ENCODE peak calls at places on chromosomes 6 and 20, in eight cellular contexts. M is astrocyte of the cerebellum, Z is PC-9, U is heart right ventricle, W is psoas muscle, D is lower lobe of right lung, L is neural progenitor cell, C is mammary epithelial cell. R is an unnamed sample.

GRCh38 chr20:44079291-44079690 is 107.7 kb downstream of the JPH2 start:
- DNase-seq in M (no peak), Z (no peak), U (no peak), W (no peak), D (no peak), L (no peak), C (no peak), R (no peak)

GRCh38 chr6:48628316-48628715 is 517.3 kb upstream of the PTCHD4 start:
- DNase-seq in M (peak; percentile 22), Z (no peak), U (no peak), W (no peak), D (no peak), L (no peak), C (no peak), R (no peak)

GRCh38 chr20:37239026-37239451 is 22.6 kb downstream of the GHRH start:
- DNase-seq in M (peak; percentile 78), Z (no peak), U (no peak), W (no peak), D (no peak), L (no peak), C (no peak), R (no peak)

GRCh38 chr6:109867009-109867969 is 110.8 kb upstream of the GPR6 start:
- DNase-seq in M (no peak), Z (no peak), U (peak; percentile 13), W (no peak), D (no peak), L (no peak), C (no peak), R (no peak)

GRCh38 chr20:18052856-18053255 is 4.9 kb downstream of the OVOL2 start:
- DNase-seq in M (no peak), Z (no peak), U (no peak), W (no peak), D (no peak), L (no peak), C (peak; percentile 9), R (no peak)

GRCh38 chr6:131023834-131024504 is 39.1 kb downstream of the EPB41L2 start:
- DNase-seq in M (peak; percentile 42), Z (peak; percentile 25), U (no peak), W (no peak), D (no peak), L (no peak), C (peak; percentile 80), R (no peak)

GRCh38 chr20:37344506-37345338 is 1.2 kb upstream of the SRC start:
- DNase-seq in M (no peak), Z (peak; percentile 62), U (no peak), W (no peak), D (peak; percentile 77), L (no peak), C (peak; percentile 67), R (peak; percentile 57)

GRCh38 chr20:38201356-38201755 is 36.3 kb upstream of the TGM2 start:
- DNase-seq in M (no peak), Z (peak; percentile 59), U (no peak), W (peak; percentile 67), D (peak; percentile 62), L (no peak), C (peak; percentile 94), R (peak; percentile 72)

GRCh38 chr6:166516256-166516655 is 70.2 kb downstream of the RAMACL start:
- DNase-seq in M (no peak), Z (no peak), U (no peak), W (no peak), D (no peak), L (peak; percentile 24), C (no peak), R (no peak)

GRCh38 chr6:33298773-33299236 is at the start of gene RGL2:
- DNase-seq in M (no peak), Z (peak; percentile 61), U (peak; percentile 90), W (peak; percentile 94), D (peak; percentile 92), L (peak; percentile 60), C (no peak), R (peak; percentile 90)

GRCh38 chr6:156848533-156848932 is 71.4 kb downstream of the ARID1B start:
- DNase-seq in M (no peak), Z (no peak), U (peak; percentile 81), W (peak; percentile 86), D (no peak), L (peak; percentile 38), C (no peak), R (no peak)

GRCh38 chr6:77326711-77327110 is 136.6 kb downstream of the HTR1B start:
- DNase-seq in M (no peak), Z (no peak), U (no peak), W (no peak), D (no peak), L (no peak), C (no peak), R (no peak)

GRCh38 chr6:156256161-156256560 is 521.0 kb upstream of the ARID1B start:
- DNase-seq in M (no peak), Z (no peak), U (no peak), W (no peak), D (no peak), L (no peak), C (no peak), R (no peak)

GRCh38 chr6:139730340-139730974 is 356.0 kb upstream of the CITED2 start:
- DNase-seq in M (no peak), Z (no peak), U (no peak), W (no peak), D (no peak), L (no peak), C (peak; percentile 23), R (no peak)

GRCh38 chr6:7685276-7685675 is 40.6 kb upstream of the BMP6 start:
- DNase-seq in M (no peak), Z (no peak), U (no peak), W (no peak), D (no peak), L (no peak), C (no peak), R (no peak)

GRCh38 chr6:34654061-34654460 is 42.5 kb downstream of the ILRUN start:
- DNase-seq in M (no peak), Z (no peak), U (no peak), W (no peak), D (no peak), L (no peak), C (no peak), R (no peak)

GRCh38 chr6:63527658-63528514 is 44.4 kb upstream of the LOC128125822 start:
- DNase-seq in M (peak; percentile 98), Z (peak; percentile 77), U (no peak), W (peak; percentile 62), D (no peak), L (no peak), C (peak; percentile 97), R (no peak)

GRCh38 chr6:79609225-79609595 is 21.9 kb upstream of the SH3BGRL2 start:
- DNase-seq in M (no peak), Z (no peak), U (no peak), W (no peak), D (no peak), L (no peak), C (no peak), R (no peak)

GRCh38 chr20:17797163-17797562 is 97.4 kb downstream of the BANF2 start:
- DNase-seq in M (no peak), Z (peak; percentile 37), U (no peak), W (no peak), D (no peak), L (no peak), C (no peak), R (no peak)

GRCh38 chr6:45997875-45998506 is 17.7 kb downstream of the CLIC5 start:
- DNase-seq in M (no peak), Z (no peak), U (no peak), W (peak; percentile 69), D (no peak), L (no peak), C (no peak), R (no peak)

GRCh38 chr20:6660441-6660840 is 107.0 kb upstream of the BMP2 start:
- DNase-seq in M (no peak), Z (no peak), U (no peak), W (no peak), D (peak; percentile 56), L (no peak), C (peak; percentile 79), R (no peak)

GRCh38 chr6:21360353-21360752 is 233.2 kb upstream of the SOX4 start:
- DNase-seq in M (no peak), Z (peak; percentile 18), U (no peak), W (no peak), D (no peak), L (no peak), C (peak; percentile 42), R (no peak)

GRCh38 chr6:43175676-43176422 is 4.8 kb downstream of the SRF start:
- DNase-seq in M (no peak), Z (no peak), U (no peak), W (no peak), D (no peak), L (no peak), C (no peak), R (no peak)

GRCh38 chr6:96899599-96899998 is 1.9 kb upstream of the NDUFAF4 start:
- DNase-seq in M (no peak), Z (no peak), U (no peak), W (no peak), D (no peak), L (no peak), C (no peak), R (no peak)

GRCh38 chr6:106383573-106383972 is 23.1 kb downstream of the CRYBG1 start:
- DNase-seq in M (no peak), Z (no peak), U (no peak), W (no peak), D (no peak), L (no peak), C (peak; percentile 56), R (no peak)

GRCh38 chr20:62714006-62714405 is 5.4 kb downstream of the NTSR1 start:
- DNase-seq in M (no peak), Z (no peak), U (peak; percentile 5), W (no peak), D (no peak), L (no peak), C (no peak), R (no peak)
- H3K4me3 ChIP-seq in M (no peak overlapping the region), Z (no peak overlapping the region), U (no peak overlapping the region), W (no peak overlapping the region), D (no peak overlapping the region), L (no peak overlapping the region), C (no peak overlapping the region), R (no peak overlapping the region)

GRCh38 chr6:92723390-92723931 is 695.9 kb downstream of the EPHA7 start:
- DNase-seq in M (no peak), Z (no peak), U (no peak), W (no peak), D (no peak), L (no peak), C (no peak), R (no peak)
- H3K4me3 ChIP-seq in M (no peak overlapping the region), Z (no peak overlapping the region), U (no peak overlapping the region), W (no peak overlapping the region), D (no peak overlapping the region), L (no peak overlapping the region), C (no peak overlapping the region), R (no peak overlapping the region)

GRCh38 chr6:27205375-27206278 is 41.9 kb upstream of the PRSS16 start:
- DNase-seq in M (no peak), Z (no peak), U (no peak), W (no peak), D (no peak), L (peak; percentile 44), C (no peak), R (no peak)
- H3K4me3 ChIP-seq in M (peak overlapping the region; percentile 20), Z (no peak overlapping the region), U (no peak overlapping the region), W (no peak overlapping the region), D (no peak overlapping the region), L (peak overlapping the region; percentile 47), C (no peak overlapping the region), R (no peak overlapping the region)

DNA sequence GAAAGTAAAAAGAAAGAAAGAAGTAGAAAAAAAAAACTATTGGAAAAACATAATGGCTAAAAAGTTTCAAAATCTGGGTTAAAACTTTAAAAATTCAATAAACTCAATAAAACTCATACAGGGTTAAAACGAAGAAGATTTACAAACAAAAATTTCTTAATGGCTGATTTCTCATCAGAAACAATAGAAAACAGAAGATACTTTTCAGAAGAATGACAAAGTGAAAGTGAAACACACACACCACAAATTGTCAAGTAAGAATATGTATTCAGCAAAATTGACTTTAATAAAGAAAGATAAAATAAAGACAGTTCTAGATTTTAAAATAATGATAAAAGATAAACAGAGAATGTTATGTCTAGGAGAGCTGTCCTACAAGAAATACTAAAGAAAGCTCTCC is 618.9 kb upstream of the GJE1 start:
- DNase-seq in M (no peak), Z (no peak), U (no peak), W (no peak), D (no peak), L (no peak), C (no peak), R (no peak)
- H3K4me3 ChIP-seq in M (no peak overlapping the region), Z (peak overlapping the region; percentile 9), U (no peak overlapping the region), W (no peak overlapping the region), D (no peak overlapping the region), L (no peak overlapping the region), C (no peak overlapping the region), R (no peak overlapping the region)